ENCODE peak calls at places on chromosomes 4 and X, in ten cellular contexts. T, K, L, J, G, D, E, Q, P and U are unnamed samples.
A peak's percentile ranks its signal among the peaks of the same experiment; 100 is the strongest.

GRCh38 chr4:174317531-174317930 is 33.8 kb downstream of the CEP44 start:
- DNase-seq in E (no peak), P (no peak), D (no peak), T (no peak), J (no peak), Q (no peak), K (no peak), G (no peak), L (no peak), U (no peak)

GRCh38 chr4:27270435-27270834 is 409.8 kb downstream of the STIM2 start:
- DNase-seq in J (no peak), P (no peak), D (no peak), E (no peak), T (no peak), G (no peak), Q (no peak), L (peak; percentile 4), K (no peak), U (no peak)

GRCh38 chr4:182567119-182567518 is 323.9 kb downstream of the TENM3 start:
- DNase-seq in G (no peak), J (no peak), K (no peak), E (no peak), Q (no peak), P (no peak), L (no peak), D (no peak), T (no peak), U (no peak)

GRCh38 chr4:77820836-77821561 is 1.8 kb upstream of the CNOT6L start:
- DNase-seq in Q (peak; percentile 16), K (no peak), E (no peak), P (no peak), T (peak; percentile 15), J (no peak), G (no peak), D (no peak), L (no peak), U (no peak)

GRCh38 chr4:72218953-72219352 is 187.2 kb downstream of the NPFFR2 start:
- DNase-seq in D (no peak), P (no peak), J (no peak), Q (no peak), T (no peak), K (no peak), E (no peak), G (no peak), L (no peak), U (no peak)

GRCh38 chr4:173793937-173794510 is 264.0 kb upstream of the HAND2 start:
- DNase-seq in P (no peak), L (no peak), Q (no peak), E (no peak), G (no peak), D (no peak), T (no peak), K (no peak), J (no peak), U (no peak)

GRCh38 chr4:71259911-71260331 is 78.9 kb upstream of the SLC4A4 start:
- DNase-seq in G (no peak), E (no peak), L (no peak), P (no peak), T (no peak), K (no peak), D (no peak), Q (no peak), J (no peak), U (no peak)

GRCh38 chrX:150032742-150033141 is 94.5 kb upstream of the EOLA2 start:
- DNase-seq in K (peak; percentile 38), L (no peak), E (no peak), G (no peak), P (no peak), J (no peak), T (no peak), D (no peak), Q (no peak), U (no peak)

GRCh38 chr4:48642421-48643144 is 137.5 kb downstream of the FRYL start:
- DNase-seq in J (no peak), G (no peak), K (no peak), T (no peak), L (no peak), P (no peak), Q (no peak), D (no peak), E (no peak), U (no peak)

GRCh38 chr4:108502366-108502765 is 118.0 kb upstream of the RPL34 start:
- DNase-seq in P (no peak), G (no peak), K (no peak), E (no peak), L (no peak), D (no peak), J (no peak), Q (no peak), T (no peak), U (no peak)

GRCh38 chrX:16033336-16033735 is 90.0 kb upstream of the GRPR start:
- DNase-seq in T (no peak), D (no peak), P (no peak), Q (no peak), K (peak; percentile 27), L (no peak), G (no peak), J (no peak), E (no peak), U (no peak)

GRCh38 chr4:164730705-164731393 is 23.1 kb upstream of the SMIM31 start:
- DNase-seq in E (no peak), Q (no peak), G (no peak), D (no peak), L (no peak), P (no peak), J (no peak), K (no peak), T (no peak), U (no peak)

GRCh38 chr4:164734476-164734875 is 19.5 kb upstream of the SMIM31 start:
- DNase-seq in J (no peak), E (no peak), D (no peak), K (no peak), L (no peak), G (no peak), P (no peak), T (no peak), Q (no peak), U (no peak)

GRCh38 chr4:164731827-164732474 is 22.0 kb upstream of the SMIM31 start:
- DNase-seq in P (no peak), T (peak; percentile 51), D (peak; percentile 21), E (peak; percentile 72), J (no peak), L (peak; percentile 20), Q (peak; percentile 52), G (peak; percentile 73), K (no peak), U (peak; percentile 56)
- TF ChIP-seq CTCF in P (peak; percentile 53), T (peak; percentile 86), D (peak; percentile 83), E (peak; percentile 94), J (peak; percentile 70), L (peak; percentile 78), Q (peak; percentile 70), G (peak; percentile 92), K (peak; percentile 88), U (peak; percentile 60)

GRCh38 chr4:37517326-37517725 is 168.8 kb downstream of the RELL1 start:
- DNase-seq in P (no peak), G (no peak), K (no peak), E (no peak), L (no peak), J (no peak), T (no peak), Q (no peak), D (no peak), U (no peak)
- TF ChIP-seq CTCF in P (no peak), G (no peak), K (no peak), E (no peak), L (no peak), J (no peak), T (no peak), Q (no peak), D (no peak), U (no peak)

GRCh38 chr4:38687571-38688011 is 23.6 kb downstream of the KLF3 start:
- DNase-seq in K (no peak), J (no peak), P (no peak), L (no peak), T (no peak), D (no peak), G (no peak), E (no peak), Q (no peak), U (no peak)

GRCh38 chr4:38684271-38684670 is 20.3 kb downstream of the KLF3 start:
- DNase-seq in E (no peak), D (no peak), T (no peak), K (no peak), G (no peak), J (no peak), Q (no peak), P (no peak), L (no peak), U (no peak)

GRCh38 chr4:38688676-38689355 is 24.8 kb downstream of the KLF3 start:
- DNase-seq in L (no peak), Q (no peak), D (no peak), T (no peak), E (no peak), G (no peak), J (no peak), P (peak; percentile 52), K (no peak), U (no peak)

GRCh38 chr4:38684951-38685350 is 21.0 kb downstream of the KLF3 start:
- DNase-seq in J (no peak), E (no peak), T (no peak), K (no peak), Q (no peak), L (no peak), P (no peak), D (no peak), G (no peak), U (no peak)

GRCh38 chr4:38686682-38687081 is 22.7 kb downstream of the KLF3 start:
- DNase-seq in L (no peak), P (no peak), D (no peak), J (no peak), Q (no peak), E (no peak), T (no peak), K (no peak), G (no peak), U (no peak)
- TF ChIP-seq CTCF in L (no peak), P (no peak), D (no peak), J (no peak), Q (no peak), E (no peak), T (no peak), K (no peak), G (no peak), U (no peak)

DNA sequence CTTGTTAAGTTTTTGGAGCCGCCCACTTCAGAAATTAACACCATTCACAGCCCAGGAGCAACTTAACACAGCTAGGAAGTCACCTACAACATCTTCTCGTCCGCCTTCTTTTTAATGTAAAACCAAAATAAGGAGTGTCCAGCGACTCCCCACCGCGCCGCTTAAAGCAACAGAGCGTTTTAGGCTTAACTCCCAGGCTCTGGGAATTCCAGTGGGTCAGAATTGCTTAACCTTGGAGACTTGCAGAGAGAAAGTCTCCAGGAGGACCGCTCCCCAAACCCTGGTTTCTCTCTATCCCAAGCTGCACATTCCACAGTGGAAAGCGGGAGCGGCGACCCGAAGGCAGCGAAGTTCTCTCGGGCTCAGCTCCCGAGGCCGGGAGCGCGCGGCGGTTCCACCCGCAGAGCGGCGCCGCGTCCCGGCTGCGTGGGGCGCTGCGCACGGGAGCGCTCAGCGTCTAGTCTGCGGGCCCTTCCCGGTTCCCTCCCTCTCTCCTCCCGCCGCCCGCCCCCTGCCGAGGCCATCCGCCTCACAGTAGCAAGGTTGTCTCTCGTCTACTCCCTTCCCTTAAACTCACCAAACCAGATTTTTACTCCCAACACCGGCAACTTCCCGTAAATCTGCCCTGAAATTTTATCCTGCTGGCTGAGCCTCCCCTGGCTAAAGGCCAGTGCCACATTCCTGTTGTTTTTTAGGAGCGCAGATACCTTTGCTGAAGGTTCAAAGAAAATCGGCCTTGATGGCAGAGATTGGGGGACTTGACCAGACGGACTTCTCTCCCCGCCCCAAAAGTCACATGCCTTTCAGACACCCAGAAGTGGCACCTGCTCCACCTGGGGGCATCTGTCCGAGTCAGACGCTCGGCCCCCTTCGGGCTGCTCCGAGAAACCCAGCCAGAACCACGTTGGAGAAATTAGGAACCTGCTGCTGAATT is at the start of gene RBM47:
- DNase-seq in P (peak; percentile 89), G (peak; percentile 59), J (peak; percentile 54), T (peak; percentile 59), E (peak; percentile 26), K (no peak), Q (peak; percentile 85), L (no peak), D (peak; percentile 74), U (peak; percentile 81)
- TF ChIP-seq CTCF in P (peak; percentile 7), G (no peak), J (no peak), T (peak; percentile 32), E (peak; percentile 37), K (no peak), Q (no peak), L (peak; percentile 39), D (no peak), U (no peak)